ENCODE peak calls at places on chromosomes 1 and 21, in seven cellular contexts. One of them, this sample, is unnamed. For H3K9me2, the result is how much of the 10 kb centered on the place peaks cover.

GRCh38 chr1:27671964-27672749 is at the start of gene IFI6:
- DNase-seq in OCI-LY7: peak
- DNase-seq in HCT116: peak
- DNase-seq in PC-9: peak
- DNase-seq in Karpas-422: peak
- DNase-seq in PC-3: peak
- DNase-seq in hepatocyte: peak
- DNase-seq in this sample: peak

GRCh38 chr1:212981571-212982328 is 31.4 kb downstream of the VASH2 start:
- DNase-seq in OCI-LY7: no peak
- DNase-seq in HCT116: no peak
- DNase-seq in PC-9: no peak
- DNase-seq in Karpas-422: no peak
- DNase-seq in PC-3: no peak
- DNase-seq in hepatocyte: no peak
- DNase-seq in this sample: no peak

GRCh38 chr1:201386208-201386607 is 8.7 kb upstream of the TNNT2 start:
- DNase-seq in OCI-LY7: no peak
- DNase-seq in HCT116: no peak
- DNase-seq in PC-9: no peak
- DNase-seq in Karpas-422: no peak
- DNase-seq in PC-3: no peak
- DNase-seq in hepatocyte: no peak
- DNase-seq in this sample: no peak

GRCh38 chr1:185453496-185454192 is 136.6 kb upstream of the IVNS1ABP start:
- DNase-seq in OCI-LY7: no peak
- DNase-seq in HCT116: no peak
- DNase-seq in PC-9: no peak
- DNase-seq in Karpas-422: no peak
- DNase-seq in PC-3: peak
- DNase-seq in hepatocyte: no peak
- DNase-seq in this sample: no peak

GRCh38 chr1:155859881-155860841 is 794 bp downstream of the SYT11 start:
- DNase-seq in OCI-LY7: peak
- DNase-seq in HCT116: no peak
- DNase-seq in PC-9: no peak
- DNase-seq in Karpas-422: peak
- DNase-seq in PC-3: no peak
- DNase-seq in hepatocyte: no peak
- DNase-seq in this sample: no peak

GRCh38 chr21:35561076-35561475 is 499.2 kb downstream of the SETD4 start:
- DNase-seq in OCI-LY7: no peak
- DNase-seq in HCT116: no peak
- DNase-seq in PC-9: no peak
- DNase-seq in Karpas-422: no peak
- DNase-seq in PC-3: no peak
- DNase-seq in hepatocyte: no peak
- DNase-seq in this sample: no peak

GRCh38 chr1:204640578-204640977 is 45.0 kb downstream of the LRRN2 start:
- DNase-seq in OCI-LY7: no peak
- DNase-seq in HCT116: no peak
- DNase-seq in PC-9: no peak
- DNase-seq in Karpas-422: no peak
- DNase-seq in PC-3: no peak
- DNase-seq in hepatocyte: no peak
- DNase-seq in this sample: no peak

GRCh38 chr1:117048431-117049133 is 11.5 kb upstream of the TTF2 start:
- DNase-seq in OCI-LY7: no peak
- DNase-seq in HCT116: no peak
- DNase-seq in PC-9: no peak
- DNase-seq in Karpas-422: no peak
- DNase-seq in PC-3: no peak
- DNase-seq in hepatocyte: no peak
- DNase-seq in this sample: no peak

GRCh38 chr1:174131032-174131638 is 28.2 kb upstream of the RABGAP1L start:
- DNase-seq in OCI-LY7: no peak
- DNase-seq in HCT116: no peak
- DNase-seq in PC-9: no peak
- DNase-seq in Karpas-422: no peak
- DNase-seq in PC-3: no peak
- DNase-seq in hepatocyte: no peak
- DNase-seq in this sample: no peak

GRCh38 chr1:44390277-44390676 is 14.8 kb upstream of the RNF220 start:
- DNase-seq in OCI-LY7: no peak
- DNase-seq in HCT116: no peak
- DNase-seq in PC-9: peak
- DNase-seq in Karpas-422: no peak
- DNase-seq in PC-3: peak
- DNase-seq in hepatocyte: peak
- DNase-seq in this sample: no peak

GRCh38 chr1:168623003-168623828 is 46.8 kb downstream of the XCL1 start:
- DNase-seq in OCI-LY7: no peak
- DNase-seq in HCT116: peak
- DNase-seq in PC-9: peak
- DNase-seq in Karpas-422: no peak
- DNase-seq in PC-3: peak
- DNase-seq in hepatocyte: peak
- DNase-seq in this sample: no peak

GRCh38 chr1:71037829-71038620 is 9.6 kb downstream of the PTGER3 start:
- DNase-seq in OCI-LY7: no peak
- DNase-seq in HCT116: no peak
- DNase-seq in PC-9: no peak
- DNase-seq in Karpas-422: no peak
- DNase-seq in PC-3: no peak
- DNase-seq in hepatocyte: no peak
- DNase-seq in this sample: no peak

GRCh38 chr1:184785529-184785928 is 30.9 kb upstream of the EDEM3 start:
- DNase-seq in OCI-LY7: no peak
- DNase-seq in HCT116: no peak
- DNase-seq in PC-9: no peak
- DNase-seq in Karpas-422: no peak
- DNase-seq in PC-3: no peak
- DNase-seq in hepatocyte: no peak
- DNase-seq in this sample: no peak

GRCh38 chr1:160429702-160430535 is 29.6 kb downstream of the VANGL2 start:
- DNase-seq in OCI-LY7: peak
- DNase-seq in HCT116: no peak
- DNase-seq in PC-9: no peak
- DNase-seq in Karpas-422: peak
- DNase-seq in PC-3: no peak
- DNase-seq in hepatocyte: no peak
- DNase-seq in this sample: peak

GRCh38 chr1:43447891-43448708 is 5.6 kb downstream of the HYI start:
- DNase-seq in OCI-LY7: no peak
- DNase-seq in HCT116: no peak
- DNase-seq in PC-9: no peak
- DNase-seq in Karpas-422: no peak
- DNase-seq in PC-3: no peak
- DNase-seq in hepatocyte: no peak
- DNase-seq in this sample: no peak

GRCh38 chr21:21436012-21436545 is 437.9 kb downstream of the NCAM2 start:
- DNase-seq in OCI-LY7: no peak
- DNase-seq in HCT116: no peak
- DNase-seq in PC-9: no peak
- DNase-seq in Karpas-422: no peak
- DNase-seq in PC-3: peak
- DNase-seq in hepatocyte: no peak
- DNase-seq in this sample: no peak

GRCh38 chr1:183279835-183280234 is 93.8 kb downstream of the LAMC2 start:
- DNase-seq in OCI-LY7: no peak
- DNase-seq in HCT116: no peak
- DNase-seq in PC-9: peak
- DNase-seq in Karpas-422: no peak
- DNase-seq in PC-3: peak
- DNase-seq in hepatocyte: peak
- DNase-seq in this sample: no peak

GRCh38 chr1:31310131-31310530 is 13.3 kb downstream of the ZCCHC17 start:
- DNase-seq in OCI-LY7: no peak
- DNase-seq in HCT116: no peak
- DNase-seq in PC-9: no peak
- DNase-seq in Karpas-422: no peak
- DNase-seq in PC-3: no peak
- DNase-seq in hepatocyte: no peak
- DNase-seq in this sample: no peak

GRCh38 chr1:29642519-29642918 is 406.2 kb downstream of the PTPRU start:
- DNase-seq in OCI-LY7: no peak
- DNase-seq in HCT116: no peak
- DNase-seq in PC-9: no peak
- DNase-seq in Karpas-422: no peak
- DNase-seq in PC-3: no peak
- DNase-seq in hepatocyte: no peak
- DNase-seq in this sample: no peak

GRCh38 chr1:112743174-112744018 is 28.3 kb upstream of the PPM1J start:
- DNase-seq in OCI-LY7: no peak
- DNase-seq in HCT116: no peak
- DNase-seq in PC-9: no peak
- DNase-seq in Karpas-422: no peak
- DNase-seq in PC-3: no peak
- DNase-seq in hepatocyte: no peak
- DNase-seq in this sample: no peak

GRCh38 chr1:178541829-178542553 is 29.1 kb downstream of the TEX35 start:
- DNase-seq in OCI-LY7: peak
- DNase-seq in HCT116: no peak
- DNase-seq in PC-9: no peak
- DNase-seq in Karpas-422: peak
- DNase-seq in PC-3: peak
- DNase-seq in hepatocyte: peak
- DNase-seq in this sample: peak

DNA sequence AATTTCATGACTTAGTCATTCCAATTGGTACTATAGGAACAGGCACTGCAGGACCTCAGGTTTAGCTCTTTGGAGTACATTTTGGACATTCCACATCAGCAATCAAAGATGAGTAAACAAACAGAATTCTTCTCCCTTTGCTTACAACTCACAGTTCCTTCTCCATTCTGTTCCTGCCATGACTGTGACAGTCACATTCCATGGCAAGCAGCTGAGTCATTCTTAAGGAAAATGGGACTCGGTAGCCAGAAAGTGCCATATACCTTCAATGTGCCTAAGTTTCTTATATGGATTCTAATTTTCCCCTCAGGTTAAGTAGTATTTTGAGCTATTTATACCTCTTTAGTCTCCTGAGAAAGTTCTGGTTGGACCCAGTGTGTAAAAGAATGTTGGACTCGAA is 25.6 kb downstream of the CRCT1 start:
- DNase-seq in OCI-LY7: no peak
- DNase-seq in HCT116: no peak
- DNase-seq in PC-9: no peak
- DNase-seq in Karpas-422: no peak
- DNase-seq in PC-3: no peak
- DNase-seq in hepatocyte: no peak
- DNase-seq in this sample: no peak
- H3K9me2 ChIP-seq in OCI-LY7: under half
- H3K9me2 ChIP-seq in HCT116: under half
- H3K9me2 ChIP-seq in PC-9: under half
- H3K9me2 ChIP-seq in Karpas-422: under half
- H3K9me2 ChIP-seq in PC-3: under half
- H3K9me2 ChIP-seq in hepatocyte: under half
- H3K9me2 ChIP-seq in this sample: under half

GRCh38 chr1:114043548-114043947 is 64.3 kb downstream of the OLFML3 start:
- DNase-seq in OCI-LY7: no peak
- DNase-seq in HCT116: no peak
- DNase-seq in PC-9: no peak
- DNase-seq in Karpas-422: no peak
- DNase-seq in PC-3: no peak
- DNase-seq in hepatocyte: no peak
- DNase-seq in this sample: no peak
- H3K9me2 ChIP-seq in OCI-LY7: under half
- H3K9me2 ChIP-seq in HCT116: under half
- H3K9me2 ChIP-seq in PC-9: under half
- H3K9me2 ChIP-seq in Karpas-422: under half
- H3K9me2 ChIP-seq in PC-3: under half
- H3K9me2 ChIP-seq in hepatocyte: under half
- H3K9me2 ChIP-seq in this sample: under half

GRCh38 chr1:181603735-181604410 is 120.6 kb downstream of the CACNA1E start:
- DNase-seq in OCI-LY7: no peak
- DNase-seq in HCT116: no peak
- DNase-seq in PC-9: no peak
- DNase-seq in Karpas-422: no peak
- DNase-seq in PC-3: no peak
- DNase-seq in hepatocyte: no peak
- DNase-seq in this sample: no peak

GRCh38 chr1:181604482-181604881 is 121.2 kb downstream of the CACNA1E start:
- DNase-seq in OCI-LY7: no peak
- DNase-seq in HCT116: no peak
- DNase-seq in PC-9: no peak
- DNase-seq in Karpas-422: no peak
- DNase-seq in PC-3: no peak
- DNase-seq in hepatocyte: no peak
- DNase-seq in this sample: no peak

GRCh38 chr1:181608951-181609350 is 125.6 kb downstream of the CACNA1E start:
- DNase-seq in OCI-LY7: no peak
- DNase-seq in HCT116: no peak
- DNase-seq in PC-9: no peak
- DNase-seq in Karpas-422: no peak
- DNase-seq in PC-3: no peak
- DNase-seq in hepatocyte: no peak
- DNase-seq in this sample: no peak

GRCh38 chr1:181608386-181608785 is 125.1 kb downstream of the CACNA1E start:
- DNase-seq in OCI-LY7: no peak
- DNase-seq in HCT116: no peak
- DNase-seq in PC-9: no peak
- DNase-seq in Karpas-422: no peak
- DNase-seq in PC-3: no peak
- DNase-seq in hepatocyte: no peak
- DNase-seq in this sample: no peak

GRCh38 chr1:181607524-181607923 is 124.2 kb downstream of the CACNA1E start:
- DNase-seq in OCI-LY7: no peak
- DNase-seq in HCT116: no peak
- DNase-seq in PC-9: no peak
- DNase-seq in Karpas-422: no peak
- DNase-seq in PC-3: no peak
- DNase-seq in hepatocyte: no peak
- DNase-seq in this sample: no peak
- H3K9me2 ChIP-seq in OCI-LY7: under half
- H3K9me2 ChIP-seq in HCT116: under half
- H3K9me2 ChIP-seq in PC-9: under half
- H3K9me2 ChIP-seq in Karpas-422: under half
- H3K9me2 ChIP-seq in PC-3: under half
- H3K9me2 ChIP-seq in hepatocyte: under half
- H3K9me2 ChIP-seq in this sample: under half

GRCh38 chr1:34656299-34656698 is 98.5 kb upstream of the GJB5 start:
- DNase-seq in OCI-LY7: no peak
- DNase-seq in HCT116: no peak
- DNase-seq in PC-9: no peak
- DNase-seq in Karpas-422: no peak
- DNase-seq in PC-3: no peak
- DNase-seq in hepatocyte: no peak
- DNase-seq in this sample: no peak

GRCh38 chr1:34657849-34658248 is 97.0 kb upstream of the GJB5 start:
- DNase-seq in OCI-LY7: no peak
- DNase-seq in HCT116: no peak
- DNase-seq in PC-9: no peak
- DNase-seq in Karpas-422: no peak
- DNase-seq in PC-3: no peak
- DNase-seq in hepatocyte: no peak
- DNase-seq in this sample: no peak

GRCh38 chr1:34655206-34655909 is 99.5 kb upstream of the GJB5 start:
- DNase-seq in OCI-LY7: peak
- DNase-seq in HCT116: no peak
- DNase-seq in PC-9: no peak
- DNase-seq in Karpas-422: no peak
- DNase-seq in PC-3: no peak
- DNase-seq in hepatocyte: no peak
- DNase-seq in this sample: no peak

GRCh38 chr1:34656706-34657105 is 98.1 kb upstream of the GJB5 start:
- DNase-seq in OCI-LY7: no peak
- DNase-seq in HCT116: no peak
- DNase-seq in PC-9: no peak
- DNase-seq in Karpas-422: no peak
- DNase-seq in PC-3: no peak
- DNase-seq in hepatocyte: no peak
- DNase-seq in this sample: no peak

GRCh38 chr1:34657266-34657665 is 97.6 kb upstream of the GJB5 start:
- DNase-seq in OCI-LY7: no peak
- DNase-seq in HCT116: no peak
- DNase-seq in PC-9: no peak
- DNase-seq in Karpas-422: no peak
- DNase-seq in PC-3: no peak
- DNase-seq in hepatocyte: no peak
- DNase-seq in this sample: no peak
- H3K9me2 ChIP-seq in OCI-LY7: under half
- H3K9me2 ChIP-seq in HCT116: under half
- H3K9me2 ChIP-seq in PC-9: under half
- H3K9me2 ChIP-seq in Karpas-422: under half
- H3K9me2 ChIP-seq in PC-3: under half
- H3K9me2 ChIP-seq in hepatocyte: under half
- H3K9me2 ChIP-seq in this sample: under half

This sample was measured in MM.1S.